ENCODE peak calls at places on chromosomes 2 and 18, in six cellular contexts. A is stomach; B is NCI-H748 treated with DMSO at 0.1 percent for 48 hours; E is adrenal gland; Q is HT1080; X is activated CD4-positive, alpha-beta T cell treated with anti-CD3 and anti-CD28 coated beads, Interleukin-2, amount 10 ng/mL, durations not matched to agents 7 days and 5 days. C is an unnamed sample.

GRCh38 chr2:219452361-219453317 is 18.0 kb downstream of the SPEG start:
- DNase-seq in X (no peak), Q (peak), E (peak), A (no peak), B (no peak), C (no peak)

GRCh38 chr18:32349728-32350395 is 120.8 kb downstream of the GAREM1 start:
- DNase-seq in A (peak), Q (peak), B (no peak), E (peak), X (no peak), C (no peak)

GRCh38 chr2:12663306-12664037 is 53.3 kb upstream of the TRIB2 start:
- DNase-seq in B (no peak), E (peak), X (no peak), Q (no peak), A (peak), C (no peak)

GRCh38 chr2:62723253-62723652 is 17.7 kb downstream of the EHBP1 start:
- DNase-seq in A (no peak), B (no peak), E (no peak), X (no peak), Q (no peak), C (no peak)

GRCh38 chr2:211401328-211401727 is 844.9 kb downstream of the CPS1 start:
- DNase-seq in A (no peak), X (no peak), B (no peak), Q (peak), E (no peak), C (no peak)

GRCh38 chr2:190365499-190366204 is 22.3 kb downstream of the INPP1 start:
- DNase-seq in E (no peak), A (no peak), B (peak), Q (no peak), X (no peak), C (no peak)

GRCh38 chr2:135055182-135055786 is 3.2 kb downstream of the RAB3GAP1 start:
- DNase-seq in Q (peak), A (no peak), E (no peak), B (no peak), X (no peak), C (no peak)

GRCh38 chr18:21243041-21243431 is 1.0 kb downstream of the GREB1L start:
- DNase-seq in Q (peak), A (no peak), X (no peak), E (peak), B (no peak), C (no peak)

GRCh38 chr2:121554998-121555397 is 24.3 kb downstream of the RNU4ATAC start:
- DNase-seq in A (no peak), E (no peak), Q (no peak), B (no peak), X (no peak), C (no peak)

GRCh38 chr18:30862900-30863299 is 179.6 kb downstream of the DSC3 start:
- DNase-seq in Q (no peak), X (no peak), A (no peak), E (no peak), B (no peak), C (no peak)

GRCh38 chr2:173574713-173575112 is 220.0 kb downstream of the CDCA7 start:
- DNase-seq in E (no peak), A (no peak), Q (peak), B (no peak), X (no peak), C (no peak)

GRCh38 chr2:108535380-108535677 is 1.1 kb downstream of the LIMS1 start:
- DNase-seq in Q (no peak), B (no peak), E (no peak), X (no peak), A (no peak), C (no peak)

GRCh38 chr2:36708119-36708741 is 11.7 kb downstream of the VIT start:
- DNase-seq in X (no peak), A (no peak), B (no peak), Q (peak), E (no peak), C (no peak)

GRCh38 chr18:46051731-46052461 is 20.2 kb downstream of the PSTPIP2 start:
- DNase-seq in A (peak), X (no peak), Q (no peak), B (no peak), E (no peak), C (no peak)

GRCh38 chr2:62685986-62686625 is 19.4 kb upstream of the EHBP1 start:
- DNase-seq in B (no peak), E (no peak), A (no peak), X (no peak), Q (no peak), C (no peak)

GRCh38 chr2:14425869-14426268 is 206.6 kb upstream of the LRATD1 start:
- DNase-seq in Q (no peak), X (no peak), E (no peak), B (no peak), A (no peak), C (no peak)

GRCh38 chr2:73983322-73984202 is 1.1 kb upstream of the TET3 start:
- DNase-seq in B (peak), X (no peak), Q (no peak), E (no peak), A (peak), C (no peak)

GRCh38 chr18:59864446-59864764 is 35.4 kb upstream of the PMAIP1 start:
- DNase-seq in A (no peak), B (no peak), E (no peak), Q (no peak), X (no peak), C (no peak)

GRCh38 chr2:8794923-8795825 is 42.2 kb downstream of the KIDINS220 start:
- DNase-seq in E (no peak), Q (no peak), X (no peak), B (no peak), A (no peak), C (no peak)

C was measured in activated T-helper 2 cell treated with anti-CD3 and anti-CD28 coated beads, Interferon-gamma antibody, Interleukin-2, Interleukin-4, amounts not matched to agents 10 μg/mL and 5 μg/mL and 100 μg/mL, durations not matched to agents 14 hours and 24 hours and 36 hours.